ENCODE peak calls at places on chromosomes 4 and X, in six cellular contexts. One of them, this sample, is unnamed.

GRCh38 chr4:848803-849477 is 23.0 kb upstream of the CPLX1 start:
- DNase-seq in GM23338: no peak
- DNase-seq in AG04450: no peak
- DNase-seq in suprapubic skin: no peak
- DNase-seq in ascending aorta: no peak
- DNase-seq in right lobe of liver: no peak
- DNase-seq in this sample: no peak

GRCh38 chrX:133005038-133005437 is 46.6 kb upstream of the HS6ST2 start:
- DNase-seq in AG04450: no peak
- DNase-seq in ascending aorta: no peak
- DNase-seq in right lobe of liver: no peak
- DNase-seq in GM23338: peak
- DNase-seq in suprapubic skin: no peak
- DNase-seq in this sample: no peak

GRCh38 chr4:8127051-8127798 is 31.4 kb downstream of the ABLIM2 start:
- DNase-seq in right lobe of liver: no peak
- DNase-seq in ascending aorta: no peak
- DNase-seq in suprapubic skin: no peak
- DNase-seq in AG04450: no peak
- DNase-seq in GM23338: no peak
- DNase-seq in this sample: no peak

GRCh38 chrX:129984196-129984962 is 1.9 kb downstream of the BCORL1 start:
- DNase-seq in AG04450: no peak
- DNase-seq in suprapubic skin: peak
- DNase-seq in ascending aorta: no peak
- DNase-seq in right lobe of liver: peak
- DNase-seq in GM23338: peak
- DNase-seq in this sample: peak

GRCh38 chrX:136626237-136626636 is 21.7 kb upstream of the CD40LG start:
- DNase-seq in AG04450: no peak
- DNase-seq in ascending aorta: no peak
- DNase-seq in GM23338: no peak
- DNase-seq in right lobe of liver: no peak
- DNase-seq in suprapubic skin: no peak
- DNase-seq in this sample: no peak

GRCh38 chr4:100842856-100843255 is 325.0 kb upstream of the EMCN start:
- DNase-seq in ascending aorta: no peak
- DNase-seq in AG04450: no peak
- DNase-seq in GM23338: no peak
- DNase-seq in right lobe of liver: no peak
- DNase-seq in suprapubic skin: no peak
- DNase-seq in this sample: no peak

GRCh38 chr4:41332666-41333065 is 75.9 kb downstream of the UCHL1 start:
- DNase-seq in AG04450: no peak
- DNase-seq in right lobe of liver: no peak
- DNase-seq in ascending aorta: no peak
- DNase-seq in suprapubic skin: no peak
- DNase-seq in GM23338: no peak
- DNase-seq in this sample: no peak

GRCh38 chrX:120625366-120625765 is 4.5 kb downstream of the C1GALT1C1 start:
- DNase-seq in ascending aorta: no peak
- DNase-seq in right lobe of liver: no peak
- DNase-seq in suprapubic skin: no peak
- DNase-seq in AG04450: no peak
- DNase-seq in GM23338: no peak
- DNase-seq in this sample: no peak

GRCh38 chr4:77418333-77418732 is 187.3 kb upstream of the CXCL13 start:
- DNase-seq in AG04450: no peak
- DNase-seq in suprapubic skin: no peak
- DNase-seq in GM23338: peak
- DNase-seq in ascending aorta: no peak
- DNase-seq in right lobe of liver: no peak
- DNase-seq in this sample: peak

GRCh38 chr4:69823048-69823447 is 36.9 kb downstream of the SULT1E1 start:
- DNase-seq in ascending aorta: no peak
- DNase-seq in AG04450: no peak
- DNase-seq in GM23338: no peak
- DNase-seq in right lobe of liver: no peak
- DNase-seq in suprapubic skin: no peak
- DNase-seq in this sample: no peak

GRCh38 chrX:97898798-97899197 is 1015.1 kb downstream of the RPA4 start:
- DNase-seq in ascending aorta: no peak
- DNase-seq in suprapubic skin: no peak
- DNase-seq in GM23338: no peak
- DNase-seq in right lobe of liver: no peak
- DNase-seq in AG04450: peak
- DNase-seq in this sample: no peak

GRCh38 chr4:8737075-8737474 is 134.6 kb downstream of the HMX1 start:
- DNase-seq in right lobe of liver: peak
- DNase-seq in ascending aorta: no peak
- DNase-seq in AG04450: no peak
- DNase-seq in GM23338: no peak
- DNase-seq in suprapubic skin: no peak
- DNase-seq in this sample: no peak

GRCh38 chr4:121706595-121707021 is 9.8 kb upstream of the ANXA5 start:
- DNase-seq in ascending aorta: no peak
- DNase-seq in AG04450: no peak
- DNase-seq in GM23338: no peak
- DNase-seq in suprapubic skin: no peak
- DNase-seq in right lobe of liver: no peak
- DNase-seq in this sample: no peak

GRCh38 chr4:40916880-40917279 is 167.1 kb downstream of the NSUN7 start:
- DNase-seq in ascending aorta: no peak
- DNase-seq in GM23338: peak
- DNase-seq in suprapubic skin: no peak
- DNase-seq in right lobe of liver: no peak
- DNase-seq in AG04450: no peak
- DNase-seq in this sample: peak

GRCh38 chr4:54548098-54548620 is 109.6 kb upstream of the KIT start:
- DNase-seq in GM23338: no peak
- DNase-seq in AG04450: no peak
- DNase-seq in ascending aorta: no peak
- DNase-seq in suprapubic skin: no peak
- DNase-seq in right lobe of liver: no peak
- DNase-seq in this sample: no peak

GRCh38 chr4:145734576-145735329 is 54.8 kb downstream of the C4orf51 start:
- DNase-seq in right lobe of liver: no peak
- DNase-seq in ascending aorta: peak
- DNase-seq in GM23338: no peak
- DNase-seq in AG04450: peak
- DNase-seq in suprapubic skin: peak
- DNase-seq in this sample: peak

GRCh38 chr4:40564815-40565505 is 64.7 kb downstream of the RBM47 start:
- DNase-seq in ascending aorta: no peak
- DNase-seq in AG04450: no peak
- DNase-seq in right lobe of liver: no peak
- DNase-seq in suprapubic skin: no peak
- DNase-seq in GM23338: peak
- DNase-seq in this sample: no peak

GRCh38 chrX:112510629-112511028 is 169.1 kb downstream of the LHFPL1 start:
- DNase-seq in right lobe of liver: no peak
- DNase-seq in AG04450: no peak
- DNase-seq in GM23338: no peak
- DNase-seq in ascending aorta: no peak
- DNase-seq in suprapubic skin: no peak
- DNase-seq in this sample: no peak

GRCh38 chr4:73660808-73661207 is 40.6 kb upstream of the RASSF6 start:
- DNase-seq in suprapubic skin: no peak
- DNase-seq in GM23338: no peak
- DNase-seq in ascending aorta: no peak
- DNase-seq in right lobe of liver: no peak
- DNase-seq in AG04450: no peak
- DNase-seq in this sample: no peak
- H3K27ac ChIP-seq in suprapubic skin: no peak
- H3K27ac ChIP-seq in GM23338: no peak
- H3K27ac ChIP-seq in ascending aorta: no peak
- H3K27ac ChIP-seq in right lobe of liver: no peak
- H3K27ac ChIP-seq in AG04450: no peak
- H3K27ac ChIP-seq in this sample: no peak

GRCh38 chr4:75841641-75842520 is 60.4 kb downstream of the PPEF2 start:
- DNase-seq in ascending aorta: no peak
- DNase-seq in right lobe of liver: no peak
- DNase-seq in AG04450: no peak
- DNase-seq in GM23338: peak
- DNase-seq in suprapubic skin: no peak
- DNase-seq in this sample: no peak
- H3K27ac ChIP-seq in ascending aorta: no peak
- H3K27ac ChIP-seq in right lobe of liver: no peak
- H3K27ac ChIP-seq in AG04450: no peak
- H3K27ac ChIP-seq in GM23338: no peak
- H3K27ac ChIP-seq in suprapubic skin: no peak
- H3K27ac ChIP-seq in this sample: no peak

GRCh38 chr4:60223098-60223497 is 977.0 kb upstream of the ADGRL3 start:
- DNase-seq in ascending aorta: no peak
- DNase-seq in AG04450: no peak
- DNase-seq in right lobe of liver: no peak
- DNase-seq in suprapubic skin: no peak
- DNase-seq in GM23338: no peak
- DNase-seq in this sample: no peak
- H3K27ac ChIP-seq in ascending aorta: no peak
- H3K27ac ChIP-seq in AG04450: no peak
- H3K27ac ChIP-seq in right lobe of liver: no peak
- H3K27ac ChIP-seq in suprapubic skin: no peak
- H3K27ac ChIP-seq in GM23338: no peak
- H3K27ac ChIP-seq in this sample: no peak

GRCh38 chrX:81261576-81261975 is 59.7 kb downstream of the SH3BGRL start:
- DNase-seq in GM23338: no peak
- DNase-seq in AG04450: no peak
- DNase-seq in suprapubic skin: no peak
- DNase-seq in ascending aorta: no peak
- DNase-seq in right lobe of liver: no peak
- DNase-seq in this sample: no peak
- H3K27ac ChIP-seq in GM23338: no peak
- H3K27ac ChIP-seq in AG04450: no peak
- H3K27ac ChIP-seq in suprapubic skin: no peak
- H3K27ac ChIP-seq in ascending aorta: peak
- H3K27ac ChIP-seq in right lobe of liver: no peak
- H3K27ac ChIP-seq in this sample: no peak

GRCh38 chr4:39051454-39051853 is 10.6 kb upstream of the KLHL5 start:
- DNase-seq in AG04450: no peak
- DNase-seq in GM23338: peak
- DNase-seq in suprapubic skin: no peak
- DNase-seq in right lobe of liver: no peak
- DNase-seq in ascending aorta: no peak
- DNase-seq in this sample: no peak
- H3K27ac ChIP-seq in AG04450: no peak
- H3K27ac ChIP-seq in GM23338: no peak
- H3K27ac ChIP-seq in suprapubic skin: no peak
- H3K27ac ChIP-seq in right lobe of liver: no peak
- H3K27ac ChIP-seq in ascending aorta: no peak
- H3K27ac ChIP-seq in this sample: no peak

GRCh38 chrX:109858602-109859341 is 125.7 kb upstream of the ACSL4 start:
- DNase-seq in ascending aorta: no peak
- DNase-seq in AG04450: no peak
- DNase-seq in suprapubic skin: no peak
- DNase-seq in GM23338: no peak
- DNase-seq in right lobe of liver: no peak
- DNase-seq in this sample: no peak

GRCh38 chrX:109856974-109857373 is 123.9 kb upstream of the ACSL4 start:
- DNase-seq in suprapubic skin: no peak
- DNase-seq in AG04450: no peak
- DNase-seq in right lobe of liver: no peak
- DNase-seq in ascending aorta: no peak
- DNase-seq in GM23338: peak
- DNase-seq in this sample: peak

GRCh38 chrX:109855501-109855900 is 122.4 kb upstream of the ACSL4 start:
- DNase-seq in ascending aorta: no peak
- DNase-seq in AG04450: no peak
- DNase-seq in GM23338: no peak
- DNase-seq in suprapubic skin: no peak
- DNase-seq in right lobe of liver: no peak
- DNase-seq in this sample: no peak

GRCh38 chrX:109859673-109860072 is 126.6 kb upstream of the ACSL4 start:
- DNase-seq in GM23338: no peak
- DNase-seq in AG04450: no peak
- DNase-seq in ascending aorta: no peak
- DNase-seq in suprapubic skin: no peak
- DNase-seq in right lobe of liver: no peak
- DNase-seq in this sample: no peak

DNA sequence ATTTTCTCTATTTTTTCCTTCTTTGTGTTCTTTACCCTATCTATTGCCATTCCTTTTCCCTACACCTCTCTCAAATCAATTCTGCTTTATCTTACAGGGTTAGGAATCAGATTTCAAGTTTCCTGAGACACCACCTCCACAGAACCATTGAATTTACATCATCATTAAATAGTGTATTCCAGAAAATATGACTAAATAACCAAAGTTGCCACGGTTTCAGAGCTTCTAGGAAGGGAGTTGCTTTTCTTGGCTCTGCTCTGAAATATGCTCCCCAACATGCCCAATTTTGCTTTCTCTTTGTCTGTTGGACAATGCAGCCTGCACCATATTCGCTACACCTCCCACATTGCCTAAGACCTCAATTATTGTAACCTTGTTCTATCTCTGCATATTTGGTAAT is 124.8 kb upstream of the ACSL4 start:
- DNase-seq in suprapubic skin: no peak
- DNase-seq in right lobe of liver: no peak
- DNase-seq in AG04450: no peak
- DNase-seq in GM23338: no peak
- DNase-seq in ascending aorta: no peak
- DNase-seq in this sample: no peak
- H3K27ac ChIP-seq in suprapubic skin: no peak
- H3K27ac ChIP-seq in right lobe of liver: peak
- H3K27ac ChIP-seq in AG04450: peak
- H3K27ac ChIP-seq in GM23338: no peak
- H3K27ac ChIP-seq in ascending aorta: no peak
- H3K27ac ChIP-seq in this sample: no peak

DNA sequence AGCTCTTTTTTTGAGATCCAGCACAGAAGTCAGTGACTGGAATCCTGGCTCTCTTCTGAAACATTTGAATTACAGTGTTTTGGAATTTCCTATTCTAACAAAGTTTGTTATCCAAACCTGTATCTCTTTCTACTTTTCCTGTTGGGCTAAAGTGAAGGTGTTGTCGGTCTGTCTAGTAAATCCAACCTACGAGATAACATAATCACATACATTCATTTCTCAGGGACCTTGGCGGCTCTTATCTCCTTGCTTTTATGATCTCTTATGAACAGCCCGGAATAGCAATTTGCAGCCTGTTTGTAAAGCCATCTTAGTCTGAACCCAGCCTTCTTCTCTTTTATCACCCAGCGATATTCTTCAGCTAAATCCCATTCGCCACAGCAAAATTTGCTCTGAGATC is 14.5 kb downstream of the PPARGC1A start:
- DNase-seq in right lobe of liver: no peak
- DNase-seq in ascending aorta: no peak
- DNase-seq in suprapubic skin: no peak
- DNase-seq in AG04450: no peak
- DNase-seq in GM23338: no peak
- DNase-seq in this sample: peak
- H3K27ac ChIP-seq in right lobe of liver: peak
- H3K27ac ChIP-seq in ascending aorta: no peak
- H3K27ac ChIP-seq in suprapubic skin: no peak
- H3K27ac ChIP-seq in AG04450: no peak
- H3K27ac ChIP-seq in GM23338: no peak
- H3K27ac ChIP-seq in this sample: no peak

This sample was measured in small intestine.